ENCODE peak calls at places on chromosomes 5 and 9, in nine cellular contexts. K, N, T, P, X, F, Q, H and A are unnamed samples.

GRCh38 chr5:34616665-34617064 is 39.5 kb upstream of the RAI14 start:
- DNase-seq in K (no peak), N (no peak), T (no peak), P (no peak), X (no peak), F (no peak), Q (no peak), H (no peak), A (no peak)

GRCh38 chr5:35198096-35198495 is 32.2 kb downstream of the PRLR start:
- DNase-seq in K (no peak), N (peak), T (no peak), P (no peak), X (peak), F (peak), Q (no peak), H (no peak), A (no peak)

GRCh38 chr9:130284690-130285089 is 19.1 kb downstream of the HMCN2 start:
- DNase-seq in K (no peak), N (no peak), T (no peak), P (no peak), X (no peak), F (no peak), Q (no peak), H (no peak), A (no peak)

GRCh38 chr5:54291498-54291897 is 18.9 kb downstream of the ARL15 start:
- DNase-seq in K (no peak), N (no peak), T (no peak), P (no peak), X (no peak), F (no peak), Q (no peak), H (no peak), A (no peak)

GRCh38 chr9:135107592-135108235 is 20.2 kb downstream of the OLFM1 start:
- DNase-seq in K (no peak), N (no peak), T (no peak), P (no peak), X (no peak), F (no peak), Q (no peak), H (no peak), A (no peak)

GRCh38 chr5:172088801-172089200 is 82.4 kb upstream of the FBXW11 start:
- DNase-seq in K (no peak), N (no peak), T (no peak), P (no peak), X (no peak), F (no peak), Q (no peak), H (no peak), A (no peak)

GRCh38 chr9:117265253-117265652 is 149.6 kb downstream of the ASTN2 start:
- DNase-seq in K (no peak), N (no peak), T (no peak), P (no peak), X (no peak), F (no peak), Q (no peak), H (no peak), A (no peak)

GRCh38 chr5:170494036-170494435 is 9.8 kb upstream of the KCNIP1 start:
- DNase-seq in K (no peak), N (no peak), T (no peak), P (no peak), X (no peak), F (no peak), Q (no peak), H (no peak), A (no peak)

GRCh38 chr5:138974227-138975063 is 99.3 kb upstream of the LRRTM2 start:
- DNase-seq in K (no peak), N (no peak), T (no peak), P (no peak), X (peak), F (no peak), Q (no peak), H (no peak), A (no peak)

GRCh38 chr5:72988769-72989168 is 32.9 kb downstream of the FCHO2 start:
- DNase-seq in K (no peak), N (peak), T (no peak), P (no peak), X (no peak), F (no peak), Q (no peak), H (no peak), A (no peak)

GRCh38 chr5:138637256-138637655 is 62.1 kb upstream of the HSPA9 start:
- DNase-seq in K (no peak), N (no peak), T (no peak), P (no peak), X (no peak), F (no peak), Q (no peak), H (no peak), A (no peak)

GRCh38 chr9:130116346-130116745 is 55.9 kb upstream of the NCS1 start:
- DNase-seq in K (no peak), N (no peak), T (no peak), P (no peak), X (no peak), F (no peak), Q (no peak), H (no peak), A (no peak)

GRCh38 chr9:3299872-3300271 is 225.9 kb downstream of the RFX3 start:
- DNase-seq in K (no peak), N (no peak), T (no peak), P (no peak), X (no peak), F (no peak), Q (no peak), H (no peak), A (no peak)

GRCh38 chr9:86405926-86406325 is 51.7 kb upstream of the TUT7 start:
- DNase-seq in K (peak), N (peak), T (no peak), P (peak), X (peak), F (peak), Q (peak), H (peak), A (no peak)